ENCODE peak calls at places on chromosomes 6 and 20, in six cellular contexts. P is activated naive CD8-positive, alpha-beta T cell treated with anti-CD3 and anti-CD28 coated beads, Interleukin-2, amount 50 U/mL, for 24 hours; H is lower leg skin; N is astrocyte of the spinal cord; W is activated CD4-positive, alpha-beta T cell treated with anti-CD3 and anti-CD28 coated beads, Interleukin-2, amount 50 U/mL, for 24 hours; F is T-helper 9 cell. X is an unnamed sample.

GRCh38 chr20:325889-326644 is 715 bp downstream of the SOX12 start:
- DNase-seq in P (peak), W (no peak), F (peak), N (peak), H (peak), X (peak)

GRCh38 chr6:145244712-145245111 is 490.6 kb downstream of the EPM2A start:
- DNase-seq in N (no peak), F (no peak), H (no peak), W (no peak), P (no peak), X (no peak)

GRCh38 chr6:1586256-1586655 is 23.5 kb upstream of the FOXC1 start:
- DNase-seq in F (no peak), W (no peak), P (no peak), H (no peak), N (no peak), X (no peak)

GRCh38 chr6:63553208-63553607 is 19.1 kb upstream of the LOC128125822 start:
- DNase-seq in N (no peak), P (no peak), W (no peak), H (no peak), F (no peak), X (no peak)

GRCh38 chr6:166395351-166395750 is 12.6 kb upstream of the MPC1 start:
- DNase-seq in H (no peak), N (no peak), W (no peak), P (no peak), F (no peak), X (no peak)

GRCh38 chr6:43753570-43754183 is 16.3 kb upstream of the VEGFA start:
- DNase-seq in P (no peak), F (no peak), W (no peak), H (no peak), N (no peak), X (no peak)

GRCh38 chr6:159499034-159499433 is 194.0 kb downstream of the SOD2 start:
- DNase-seq in N (no peak), F (no peak), P (no peak), H (no peak), W (no peak), X (no peak)

GRCh38 chr20:19715986-19716385 is 42.1 kb upstream of the RIN2 start:
- DNase-seq in W (no peak), F (no peak), P (no peak), H (no peak), N (no peak), X (no peak)

GRCh38 chr6:43097502-43097901 is 21.4 kb downstream of the PTK7 start:
- DNase-seq in H (no peak), P (no peak), F (no peak), N (no peak), W (no peak), X (no peak)

GRCh38 chr6:133099573-133099972 is 141.6 kb upstream of the EYA4 start:
- DNase-seq in W (no peak), N (peak), P (no peak), F (no peak), H (no peak), X (no peak)

GRCh38 chr6:106746660-106747059 is 117.3 kb downstream of the QRSL1 start:
- DNase-seq in F (no peak), N (peak), H (no peak), P (no peak), W (no peak), X (no peak)

GRCh38 chr6:14317616-14318015 is 200.0 kb downstream of the CD83 start:
- DNase-seq in F (no peak), N (no peak), P (no peak), H (no peak), W (no peak), X (no peak)

GRCh38 chr6:31586013-31586412 is at the start of gene LST1:
- DNase-seq in W (no peak), F (no peak), H (no peak), N (no peak), P (no peak), X (no peak)

GRCh38 chr6:1514078-1514477 is 95.6 kb upstream of the FOXC1 start:
- DNase-seq in P (no peak), H (no peak), N (no peak), W (no peak), F (no peak), X (no peak)

X was measured in gastrocnemius medialis.